ENCODE peak calls at places on chromosome 1, in ten cellular contexts. One of them, this sample, is unnamed.

GRCh38 chr1:99652881-99653281 is 7.0 kb downstream of the PALMD start:
- DNase-seq in right atrium auricular region: no peak
- DNase-seq in activated T-helper 1 cell treated with anti-CD3 and anti-CD28 coated beads, Interleukin-12 subunit alpha, Interleukin-12 subunit beta, Interleukin-2, Interleukin-4 antibody, amounts not matched to agents 30 ng/mL and 10 ng/mL and 1 ng/mL, durations not matched to agents 14 hours and 24 hours and 36 hours: no peak
- DNase-seq in left colon: no peak
- DNase-seq in fibroblast of lung: no peak
- DNase-seq in fibroblast of gingiva: no peak
- DNase-seq in EH: no peak
- DNase-seq in GM12865: no peak
- DNase-seq in naive thymus-derived CD4-positive, alpha-beta T cell: no peak
- DNase-seq in H9: no peak
- DNase-seq in this sample: peak

GRCh38 chr1:9097947-9098705 is 28.7 kb upstream of the SLC2A5 start:
- DNase-seq in fibroblast of gingiva: no peak
- DNase-seq in EH: no peak
- DNase-seq in activated T-helper 1 cell treated with anti-CD3 and anti-CD28 coated beads, Interleukin-12 subunit alpha, Interleukin-12 subunit beta, Interleukin-2, Interleukin-4 antibody, amounts not matched to agents 30 ng/mL and 10 ng/mL and 1 ng/mL, durations not matched to agents 14 hours and 24 hours and 36 hours: no peak
- DNase-seq in GM12865: no peak
- DNase-seq in naive thymus-derived CD4-positive, alpha-beta T cell: no peak
- DNase-seq in fibroblast of lung: no peak
- DNase-seq in left colon: no peak
- DNase-seq in H9: no peak
- DNase-seq in right atrium auricular region: no peak
- DNase-seq in this sample: no peak

GRCh38 chr1:159000627-159001026 is 9.1 kb upstream of the IFI16 start:
- DNase-seq in right atrium auricular region: peak
- DNase-seq in H9: peak
- DNase-seq in naive thymus-derived CD4-positive, alpha-beta T cell: no peak
- DNase-seq in GM12865: no peak
- DNase-seq in activated T-helper 1 cell treated with anti-CD3 and anti-CD28 coated beads, Interleukin-12 subunit alpha, Interleukin-12 subunit beta, Interleukin-2, Interleukin-4 antibody, amounts not matched to agents 30 ng/mL and 10 ng/mL and 1 ng/mL, durations not matched to agents 14 hours and 24 hours and 36 hours: no peak
- DNase-seq in fibroblast of gingiva: peak
- DNase-seq in fibroblast of lung: peak
- DNase-seq in EH: peak
- DNase-seq in left colon: peak
- DNase-seq in this sample: peak

GRCh38 chr1:90786709-90787108 is 69.6 kb upstream of the BARHL2 start:
- DNase-seq in left colon: no peak
- DNase-seq in right atrium auricular region: no peak
- DNase-seq in fibroblast of lung: no peak
- DNase-seq in GM12865: no peak
- DNase-seq in naive thymus-derived CD4-positive, alpha-beta T cell: no peak
- DNase-seq in EH: no peak
- DNase-seq in fibroblast of gingiva: no peak
- DNase-seq in activated T-helper 1 cell treated with anti-CD3 and anti-CD28 coated beads, Interleukin-12 subunit alpha, Interleukin-12 subunit beta, Interleukin-2, Interleukin-4 antibody, amounts not matched to agents 30 ng/mL and 10 ng/mL and 1 ng/mL, durations not matched to agents 14 hours and 24 hours and 36 hours: no peak
- DNase-seq in H9: no peak
- DNase-seq in this sample: no peak

GRCh38 chr1:63882048-63882704 is 108.4 kb downstream of the ROR1 start:
- DNase-seq in GM12865: no peak
- DNase-seq in activated T-helper 1 cell treated with anti-CD3 and anti-CD28 coated beads, Interleukin-12 subunit alpha, Interleukin-12 subunit beta, Interleukin-2, Interleukin-4 antibody, amounts not matched to agents 30 ng/mL and 10 ng/mL and 1 ng/mL, durations not matched to agents 14 hours and 24 hours and 36 hours: no peak
- DNase-seq in naive thymus-derived CD4-positive, alpha-beta T cell: no peak
- DNase-seq in H9: no peak
- DNase-seq in EH: no peak
- DNase-seq in left colon: no peak
- DNase-seq in fibroblast of lung: no peak
- DNase-seq in right atrium auricular region: no peak
- DNase-seq in fibroblast of gingiva: no peak
- DNase-seq in this sample: no peak

GRCh38 chr1:173255214-173255813 is 48.2 kb upstream of the TNFSF4 start:
- DNase-seq in left colon: no peak
- DNase-seq in activated T-helper 1 cell treated with anti-CD3 and anti-CD28 coated beads, Interleukin-12 subunit alpha, Interleukin-12 subunit beta, Interleukin-2, Interleukin-4 antibody, amounts not matched to agents 30 ng/mL and 10 ng/mL and 1 ng/mL, durations not matched to agents 14 hours and 24 hours and 36 hours: no peak
- DNase-seq in H9: no peak
- DNase-seq in naive thymus-derived CD4-positive, alpha-beta T cell: no peak
- DNase-seq in fibroblast of gingiva: peak
- DNase-seq in right atrium auricular region: no peak
- DNase-seq in fibroblast of lung: peak
- DNase-seq in EH: peak
- DNase-seq in GM12865: peak
- DNase-seq in this sample: no peak

GRCh38 chr1:225445644-225446297 is 17.9 kb upstream of the LBR start:
- DNase-seq in left colon: no peak
- DNase-seq in EH: no peak
- DNase-seq in fibroblast of gingiva: no peak
- DNase-seq in fibroblast of lung: no peak
- DNase-seq in H9: no peak
- DNase-seq in activated T-helper 1 cell treated with anti-CD3 and anti-CD28 coated beads, Interleukin-12 subunit alpha, Interleukin-12 subunit beta, Interleukin-2, Interleukin-4 antibody, amounts not matched to agents 30 ng/mL and 10 ng/mL and 1 ng/mL, durations not matched to agents 14 hours and 24 hours and 36 hours: no peak
- DNase-seq in GM12865: no peak
- DNase-seq in right atrium auricular region: no peak
- DNase-seq in naive thymus-derived CD4-positive, alpha-beta T cell: peak
- DNase-seq in this sample: no peak

GRCh38 chr1:179369751-179370341 is 4.1 kb downstream of the AXDND1 start:
- DNase-seq in naive thymus-derived CD4-positive, alpha-beta T cell: peak
- DNase-seq in activated T-helper 1 cell treated with anti-CD3 and anti-CD28 coated beads, Interleukin-12 subunit alpha, Interleukin-12 subunit beta, Interleukin-2, Interleukin-4 antibody, amounts not matched to agents 30 ng/mL and 10 ng/mL and 1 ng/mL, durations not matched to agents 14 hours and 24 hours and 36 hours: peak
- DNase-seq in GM12865: peak
- DNase-seq in fibroblast of lung: peak
- DNase-seq in left colon: no peak
- DNase-seq in H9: no peak
- DNase-seq in EH: peak
- DNase-seq in right atrium auricular region: no peak
- DNase-seq in fibroblast of gingiva: peak
- DNase-seq in this sample: peak

GRCh38 chr1:231973840-231974239 is 347.2 kb downstream of the DISC1 start:
- DNase-seq in EH: no peak
- DNase-seq in fibroblast of lung: no peak
- DNase-seq in activated T-helper 1 cell treated with anti-CD3 and anti-CD28 coated beads, Interleukin-12 subunit alpha, Interleukin-12 subunit beta, Interleukin-2, Interleukin-4 antibody, amounts not matched to agents 30 ng/mL and 10 ng/mL and 1 ng/mL, durations not matched to agents 14 hours and 24 hours and 36 hours: peak
- DNase-seq in right atrium auricular region: no peak
- DNase-seq in naive thymus-derived CD4-positive, alpha-beta T cell: no peak
- DNase-seq in H9: no peak
- DNase-seq in fibroblast of gingiva: no peak
- DNase-seq in GM12865: no peak
- DNase-seq in left colon: no peak
- DNase-seq in this sample: peak

GRCh38 chr1:12087797-12088314 is 24.8 kb downstream of the TNFRSF8 start:
- DNase-seq in activated T-helper 1 cell treated with anti-CD3 and anti-CD28 coated beads, Interleukin-12 subunit alpha, Interleukin-12 subunit beta, Interleukin-2, Interleukin-4 antibody, amounts not matched to agents 30 ng/mL and 10 ng/mL and 1 ng/mL, durations not matched to agents 14 hours and 24 hours and 36 hours: peak
- DNase-seq in right atrium auricular region: no peak
- DNase-seq in EH: no peak
- DNase-seq in H9: no peak
- DNase-seq in fibroblast of lung: no peak
- DNase-seq in left colon: no peak
- DNase-seq in fibroblast of gingiva: no peak
- DNase-seq in GM12865: peak
- DNase-seq in naive thymus-derived CD4-positive, alpha-beta T cell: peak
- DNase-seq in this sample: no peak

GRCh38 chr1:75174031-75174760 is 40.0 kb downstream of the LHX8 start:
- DNase-seq in naive thymus-derived CD4-positive, alpha-beta T cell: no peak
- DNase-seq in fibroblast of gingiva: peak
- DNase-seq in left colon: no peak
- DNase-seq in fibroblast of lung: no peak
- DNase-seq in right atrium auricular region: no peak
- DNase-seq in H9: no peak
- DNase-seq in GM12865: no peak
- DNase-seq in EH: no peak
- DNase-seq in activated T-helper 1 cell treated with anti-CD3 and anti-CD28 coated beads, Interleukin-12 subunit alpha, Interleukin-12 subunit beta, Interleukin-2, Interleukin-4 antibody, amounts not matched to agents 30 ng/mL and 10 ng/mL and 1 ng/mL, durations not matched to agents 14 hours and 24 hours and 36 hours: no peak
- DNase-seq in this sample: no peak

GRCh38 chr1:36824390-36824861 is 209.9 kb downstream of the GRIK3 start:
- DNase-seq in fibroblast of gingiva: no peak
- DNase-seq in fibroblast of lung: no peak
- DNase-seq in right atrium auricular region: no peak
- DNase-seq in activated T-helper 1 cell treated with anti-CD3 and anti-CD28 coated beads, Interleukin-12 subunit alpha, Interleukin-12 subunit beta, Interleukin-2, Interleukin-4 antibody, amounts not matched to agents 30 ng/mL and 10 ng/mL and 1 ng/mL, durations not matched to agents 14 hours and 24 hours and 36 hours: no peak
- DNase-seq in GM12865: no peak
- DNase-seq in left colon: no peak
- DNase-seq in naive thymus-derived CD4-positive, alpha-beta T cell: no peak
- DNase-seq in EH: no peak
- DNase-seq in H9: peak
- DNase-seq in this sample: no peak

GRCh38 chr1:88731475-88731874 is 47.4 kb downstream of the PKN2 start:
- DNase-seq in right atrium auricular region: no peak
- DNase-seq in left colon: peak
- DNase-seq in H9: no peak
- DNase-seq in activated T-helper 1 cell treated with anti-CD3 and anti-CD28 coated beads, Interleukin-12 subunit alpha, Interleukin-12 subunit beta, Interleukin-2, Interleukin-4 antibody, amounts not matched to agents 30 ng/mL and 10 ng/mL and 1 ng/mL, durations not matched to agents 14 hours and 24 hours and 36 hours: no peak
- DNase-seq in GM12865: peak
- DNase-seq in fibroblast of gingiva: peak
- DNase-seq in fibroblast of lung: peak
- DNase-seq in naive thymus-derived CD4-positive, alpha-beta T cell: no peak
- DNase-seq in EH: peak
- DNase-seq in this sample: peak

GRCh38 chr1:235409045-235409820 is 42.0 kb downstream of the TBCE start:
- DNase-seq in GM12865: no peak
- DNase-seq in naive thymus-derived CD4-positive, alpha-beta T cell: no peak
- DNase-seq in H9: no peak
- DNase-seq in right atrium auricular region: no peak
- DNase-seq in fibroblast of lung: no peak
- DNase-seq in fibroblast of gingiva: no peak
- DNase-seq in EH: no peak
- DNase-seq in left colon: no peak
- DNase-seq in activated T-helper 1 cell treated with anti-CD3 and anti-CD28 coated beads, Interleukin-12 subunit alpha, Interleukin-12 subunit beta, Interleukin-2, Interleukin-4 antibody, amounts not matched to agents 30 ng/mL and 10 ng/mL and 1 ng/mL, durations not matched to agents 14 hours and 24 hours and 36 hours: no peak
- DNase-seq in this sample: no peak

GRCh38 chr1:19073311-19074186 is 117.1 kb upstream of the IFFO2 start:
- DNase-seq in activated T-helper 1 cell treated with anti-CD3 and anti-CD28 coated beads, Interleukin-12 subunit alpha, Interleukin-12 subunit beta, Interleukin-2, Interleukin-4 antibody, amounts not matched to agents 30 ng/mL and 10 ng/mL and 1 ng/mL, durations not matched to agents 14 hours and 24 hours and 36 hours: no peak
- DNase-seq in fibroblast of gingiva: no peak
- DNase-seq in naive thymus-derived CD4-positive, alpha-beta T cell: no peak
- DNase-seq in left colon: no peak
- DNase-seq in GM12865: no peak
- DNase-seq in right atrium auricular region: no peak
- DNase-seq in H9: no peak
- DNase-seq in fibroblast of lung: no peak
- DNase-seq in EH: no peak
- DNase-seq in this sample: no peak

This sample was measured in astrocyte.